ENCODE peak calls at places on chromosome 16, in four cellular contexts. One of them, this sample, is unnamed.

GRCh38 chr16:58515871-58516767 is 802 bp downstream of the SETD6 start:
- DNase-seq in mesendoderm: peak
- DNase-seq in H1: no peak
- DNase-seq in IMR-90: no peak
- DNase-seq in this sample: peak

GRCh38 chr16:23079683-23080221 is 69.5 kb downstream of the USP31 start:
- DNase-seq in IMR-90: no peak
- DNase-seq in H1: no peak
- DNase-seq in mesendoderm: no peak
- DNase-seq in this sample: no peak

GRCh38 chr16:22638393-22639206 is 127.9 kb downstream of the NPIPB5 start:
- DNase-seq in IMR-90: no peak
- DNase-seq in mesendoderm: no peak
- DNase-seq in H1: no peak
- DNase-seq in this sample: no peak

GRCh38 chr16:19348578-19349315 is 63.2 kb downstream of the CLEC19A start:
- DNase-seq in IMR-90: no peak
- DNase-seq in H1: peak
- DNase-seq in mesendoderm: peak
- DNase-seq in this sample: peak

GRCh38 chr16:63292036-63292435 is 1255.8 kb upstream of the CDH8 start:
- DNase-seq in mesendoderm: no peak
- DNase-seq in IMR-90: no peak
- DNase-seq in H1: no peak
- DNase-seq in this sample: no peak

GRCh38 chr16:55496509-55497145 is 12.2 kb upstream of the LPCAT2 start:
- DNase-seq in H1: no peak
- DNase-seq in mesendoderm: no peak
- DNase-seq in IMR-90: no peak
- DNase-seq in this sample: peak

GRCh38 chr16:41439-42068 is 11.9 kb downstream of the POLR3K start:
- DNase-seq in mesendoderm: no peak
- DNase-seq in IMR-90: no peak
- DNase-seq in H1: no peak
- DNase-seq in this sample: no peak

GRCh38 chr16:287298-287811 is 4.4 kb downstream of the PDIA2 start:
- DNase-seq in mesendoderm: no peak
- DNase-seq in H1: no peak
- DNase-seq in IMR-90: no peak
- DNase-seq in this sample: no peak

GRCh38 chr16:72997141-72997542 is 50.8 kb downstream of the ZFHX3 start:
- DNase-seq in mesendoderm: no peak
- DNase-seq in H1: no peak
- DNase-seq in IMR-90: peak
- DNase-seq in this sample: no peak

GRCh38 chr16:79601092-79601977 is 798 bp upstream of the MAF start:
- DNase-seq in H1: no peak
- DNase-seq in IMR-90: no peak
- DNase-seq in mesendoderm: peak
- DNase-seq in this sample: peak

GRCh38 chr16:89736554-89736953 is 15.2 kb downstream of the ZNF276 start:
- DNase-seq in IMR-90: no peak
- DNase-seq in H1: no peak
- DNase-seq in mesendoderm: no peak
- DNase-seq in this sample: no peak

GRCh38 chr16:15653227-15653626 is 3.2 kb downstream of the NDE1 start:
- DNase-seq in mesendoderm: peak
- DNase-seq in IMR-90: peak
- DNase-seq in H1: no peak
- DNase-seq in this sample: no peak

GRCh38 chr16:68644715-68645493 is at the start of gene CDH3:
- DNase-seq in IMR-90: no peak
- DNase-seq in H1: peak
- DNase-seq in mesendoderm: peak
- DNase-seq in this sample: peak

GRCh38 chr16:52254753-52255152 is 292.2 kb downstream of the TOX3 start:
- DNase-seq in H1: no peak
- DNase-seq in mesendoderm: no peak
- DNase-seq in IMR-90: no peak
- DNase-seq in this sample: no peak

GRCh38 chr16:69720822-69721430 is 5.4 kb downstream of the NQO1 start:
- DNase-seq in mesendoderm: no peak
- DNase-seq in H1: no peak
- DNase-seq in IMR-90: no peak
- DNase-seq in this sample: no peak

GRCh38 chr16:69839240-69839688 is 77.1 kb downstream of the WWP2 start:
- DNase-seq in IMR-90: no peak
- DNase-seq in H1: no peak
- DNase-seq in mesendoderm: no peak
- DNase-seq in this sample: no peak

GRCh38 chr16:46583036-46583435 is 38.1 kb downstream of the SHCBP1 start:
- DNase-seq in IMR-90: no peak
- DNase-seq in H1: no peak
- DNase-seq in mesendoderm: peak
- DNase-seq in this sample: no peak

GRCh38 chr16:25045696-25046381 is 30.7 kb upstream of the ARHGAP17 start:
- DNase-seq in IMR-90: peak
- DNase-seq in mesendoderm: no peak
- DNase-seq in H1: no peak
- DNase-seq in this sample: no peak

GRCh38 chr16:80899804-80900592 is 95.6 kb upstream of the CDYL2 start:
- DNase-seq in IMR-90: peak
- DNase-seq in H1: no peak
- DNase-seq in mesendoderm: no peak
- DNase-seq in this sample: no peak

DNA sequence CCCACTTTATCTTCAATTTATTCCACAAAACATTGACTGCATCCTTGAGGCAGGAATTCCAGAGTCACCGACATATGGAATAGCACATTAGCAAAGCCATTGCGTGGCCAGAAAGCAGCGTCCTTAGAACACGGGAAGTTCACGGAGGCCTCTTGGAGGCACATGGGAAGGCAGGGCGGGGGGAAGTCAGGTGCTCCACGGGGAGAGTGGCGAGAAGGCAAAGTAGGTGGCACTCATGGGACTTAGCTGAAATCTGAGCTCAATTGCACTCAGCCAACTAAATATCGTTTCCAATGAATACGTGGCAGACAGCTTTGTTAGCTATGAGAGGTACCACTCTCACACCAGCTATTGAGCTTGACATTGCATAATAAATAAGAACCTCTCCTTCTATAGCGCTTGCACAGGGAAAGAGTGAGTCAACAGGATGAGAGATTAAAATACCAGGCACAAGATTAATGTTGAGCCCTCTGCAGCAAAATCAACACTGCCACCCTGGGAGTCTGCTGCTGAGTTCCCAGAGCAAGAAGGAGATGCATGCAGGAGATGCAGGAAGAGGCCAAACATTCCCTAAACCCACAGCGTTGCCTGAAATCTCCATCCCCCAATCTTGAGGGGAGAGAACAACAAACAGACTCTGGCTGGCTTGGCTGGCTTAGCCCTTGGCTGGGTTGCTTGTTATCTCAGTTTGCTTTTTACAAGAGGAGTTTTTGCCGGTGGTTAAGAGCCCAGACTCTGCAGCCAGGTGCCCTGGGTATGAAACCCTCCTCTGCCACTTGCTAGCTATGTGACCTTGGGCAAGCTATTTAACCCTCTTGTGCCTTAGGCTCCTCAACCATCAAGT is 28.8 kb downstream of the ABCC12 start:
- DNase-seq in mesendoderm: peak
- DNase-seq in H1: no peak
- DNase-seq in IMR-90: peak
- DNase-seq in this sample: no peak
- H4K5ac ChIP-seq in mesendoderm: no peak
- H4K5ac ChIP-seq in H1: no peak
- H4K5ac ChIP-seq in IMR-90: peak
- H4K5ac ChIP-seq in this sample: no peak

GRCh38 chr16:84161011-84161410 is 15.9 kb downstream of the DNAAF1 start:
- DNase-seq in mesendoderm: no peak
- DNase-seq in H1: no peak
- DNase-seq in IMR-90: no peak
- DNase-seq in this sample: no peak
- H4K5ac ChIP-seq in mesendoderm: no peak
- H4K5ac ChIP-seq in H1: no peak
- H4K5ac ChIP-seq in IMR-90: no peak
- H4K5ac ChIP-seq in this sample: no peak

GRCh38 chr16:35626051-35626450 is 2166.6 kb downstream of the TP53TG3F start:
- DNase-seq in H1: no peak
- DNase-seq in mesendoderm: no peak
- DNase-seq in IMR-90: no peak
- DNase-seq in this sample: no peak
- H4K5ac ChIP-seq in H1: no peak
- H4K5ac ChIP-seq in mesendoderm: no peak
- H4K5ac ChIP-seq in IMR-90: no peak
- H4K5ac ChIP-seq in this sample: no peak

GRCh38 chr16:56788435-56788834 is 58.5 kb downstream of the NUP93 start:
- DNase-seq in H1: no peak
- DNase-seq in mesendoderm: no peak
- DNase-seq in IMR-90: no peak
- DNase-seq in this sample: no peak
- H4K5ac ChIP-seq in H1: no peak
- H4K5ac ChIP-seq in mesendoderm: no peak
- H4K5ac ChIP-seq in IMR-90: no peak
- H4K5ac ChIP-seq in this sample: no peak

GRCh38 chr16:1525871-1526607 is 7.4 kb upstream of the TMEM204 start:
- DNase-seq in H1: no peak
- DNase-seq in IMR-90: no peak
- DNase-seq in mesendoderm: no peak
- DNase-seq in this sample: no peak

GRCh38 chr16:1524366-1524765 is 9.1 kb upstream of the TMEM204 start:
- DNase-seq in mesendoderm: no peak
- DNase-seq in H1: no peak
- DNase-seq in IMR-90: no peak
- DNase-seq in this sample: no peak

GRCh38 chr16:1527836-1528811 is 5.3 kb upstream of the TMEM204 start:
- DNase-seq in mesendoderm: no peak
- DNase-seq in H1: no peak
- DNase-seq in IMR-90: no peak
- DNase-seq in this sample: no peak

GRCh38 chr16:1528921-1529537 is 4.4 kb upstream of the TMEM204 start:
- DNase-seq in mesendoderm: no peak
- DNase-seq in H1: no peak
- DNase-seq in IMR-90: no peak
- DNase-seq in this sample: no peak

GRCh38 chr16:1526608-1527555 is 6.6 kb upstream of the TMEM204 start:
- DNase-seq in H1: no peak
- DNase-seq in mesendoderm: no peak
- DNase-seq in IMR-90: no peak
- DNase-seq in this sample: no peak
- H4K5ac ChIP-seq in H1: no peak
- H4K5ac ChIP-seq in mesendoderm: no peak
- H4K5ac ChIP-seq in IMR-90: no peak
- H4K5ac ChIP-seq in this sample: no peak

GRCh38 chr16:74770826-74771526 is 3.6 kb downstream of the FA2H start:
- DNase-seq in H1: no peak
- DNase-seq in mesendoderm: no peak
- DNase-seq in IMR-90: no peak
- DNase-seq in this sample: no peak
- H4K5ac ChIP-seq in H1: no peak
- H4K5ac ChIP-seq in mesendoderm: no peak
- H4K5ac ChIP-seq in IMR-90: no peak
- H4K5ac ChIP-seq in this sample: no peak

DNA sequence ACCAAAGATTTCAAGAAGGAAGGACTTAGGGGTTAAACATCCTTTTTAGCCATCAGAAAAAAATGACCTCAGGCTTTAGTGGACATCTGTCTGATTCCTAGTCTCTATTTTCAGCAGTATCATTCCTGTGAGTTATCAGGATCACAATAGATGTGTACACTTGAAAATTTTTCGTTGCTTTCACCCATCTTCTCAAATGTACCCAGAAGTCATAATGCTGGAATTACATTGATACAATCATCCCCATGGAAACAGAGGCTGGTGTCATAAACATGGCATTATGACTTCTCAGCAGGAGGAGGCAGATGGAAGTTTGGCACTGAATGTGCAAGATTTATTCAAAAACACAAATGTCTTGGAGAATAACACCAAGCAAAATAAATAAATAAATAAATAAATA is 292.5 kb downstream of the PHKB start:
- DNase-seq in mesendoderm: no peak
- DNase-seq in IMR-90: no peak
- DNase-seq in H1: no peak
- DNase-seq in this sample: no peak
- H4K5ac ChIP-seq in mesendoderm: no peak
- H4K5ac ChIP-seq in IMR-90: no peak
- H4K5ac ChIP-seq in H1: no peak
- H4K5ac ChIP-seq in this sample: no peak

GRCh38 chr16:50440991-50441390 is 72.2 kb upstream of the BRD7 start:
- DNase-seq in H1: no peak
- DNase-seq in IMR-90: no peak
- DNase-seq in mesendoderm: no peak
- DNase-seq in this sample: no peak
- H4K5ac ChIP-seq in H1: no peak
- H4K5ac ChIP-seq in IMR-90: no peak
- H4K5ac ChIP-seq in mesendoderm: no peak
- H4K5ac ChIP-seq in this sample: no peak

GRCh38 chr16:76926042-76926441 is 264.9 kb upstream of the MON1B start:
- DNase-seq in H1: no peak
- DNase-seq in IMR-90: no peak
- DNase-seq in mesendoderm: no peak
- DNase-seq in this sample: no peak

GRCh38 chr16:76932541-76933211 is 258.3 kb upstream of the MON1B start:
- DNase-seq in IMR-90: peak
- DNase-seq in mesendoderm: no peak
- DNase-seq in H1: no peak
- DNase-seq in this sample: no peak

GRCh38 chr16:76926595-76926994 is 264.4 kb upstream of the MON1B start:
- DNase-seq in IMR-90: no peak
- DNase-seq in mesendoderm: no peak
- DNase-seq in H1: no peak
- DNase-seq in this sample: no peak

DNA sequence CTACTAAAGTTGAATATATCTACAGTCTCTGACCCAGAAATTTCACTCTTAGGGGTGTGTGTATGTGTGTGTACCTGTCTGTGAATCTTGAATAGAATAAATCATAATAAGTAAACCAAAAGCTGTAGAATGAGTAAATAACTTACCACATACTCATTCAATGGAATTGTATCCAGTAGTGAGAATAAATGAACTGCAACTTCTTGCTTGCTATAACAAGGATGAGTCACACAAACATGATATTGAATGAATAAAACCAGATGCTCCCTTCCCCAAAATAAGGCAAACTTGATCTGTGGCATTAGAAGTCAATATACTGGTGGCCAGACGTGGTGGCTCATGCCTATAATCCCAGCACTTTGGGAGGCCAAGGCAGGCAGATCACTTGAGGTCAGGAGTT is 259.8 kb upstream of the MON1B start:
- DNase-seq in IMR-90: peak
- DNase-seq in H1: no peak
- DNase-seq in mesendoderm: no peak
- DNase-seq in this sample: no peak
- H4K5ac ChIP-seq in IMR-90: no peak
- H4K5ac ChIP-seq in H1: no peak
- H4K5ac ChIP-seq in mesendoderm: no peak
- H4K5ac ChIP-seq in this sample: no peak